ENCODE peak calls at places on chromosomes 2 and 18, in five cellular contexts. M is kidney epithelial cell, L is PC-3, Q is fibroblast of mammary gland, G is cardiac fibroblast. V is an unnamed sample.

GRCh38 chr2:33628031-33628430 is 28.9 kb upstream of the FAM98A start:
- DNase-seq in M (no peak), L (no peak), Q (no peak), G (no peak), V (no peak)

GRCh38 chr2:8676191-8676914 is 5.5 kb upstream of the ID2 start:
- DNase-seq in M (no peak), L (peak; percentile 53), Q (peak; percentile 86), G (peak; percentile 69), V (no peak)

GRCh38 chr2:28753043-28753683 is 1.5 kb downstream of the PPP1CB start:
- DNase-seq in M (peak; percentile 49), L (peak; percentile 87), Q (peak; percentile 79), G (peak; percentile 87), V (peak; percentile 47)

GRCh38 chr18:9711361-9712129 is 3.4 kb downstream of the RAB31 start:
- DNase-seq in M (no peak), L (no peak), Q (no peak), G (no peak), V (peak; percentile 66)

GRCh38 chr2:7728388-7728787 is 811.2 kb downstream of the RNF144A start:
- DNase-seq in M (no peak), L (no peak), Q (no peak), G (no peak), V (no peak)

GRCh38 chr2:86028763-86029381 is 76.8 kb downstream of the POLR1A start:
- DNase-seq in M (no peak), L (no peak), Q (peak; percentile 18), G (peak; percentile 63), V (no peak)

GRCh38 chr2:19979932-19980331 is 10.0 kb downstream of the WDR35 start:
- DNase-seq in M (no peak), L (no peak), Q (no peak), G (no peak), V (no peak)

GRCh38 chr2:200811336-200812121 is at the start of gene BZW1:
- DNase-seq in M (peak; percentile 68), L (peak; percentile 97), Q (peak; percentile 95), G (peak; percentile 98), V (peak; percentile 97)

DNA sequence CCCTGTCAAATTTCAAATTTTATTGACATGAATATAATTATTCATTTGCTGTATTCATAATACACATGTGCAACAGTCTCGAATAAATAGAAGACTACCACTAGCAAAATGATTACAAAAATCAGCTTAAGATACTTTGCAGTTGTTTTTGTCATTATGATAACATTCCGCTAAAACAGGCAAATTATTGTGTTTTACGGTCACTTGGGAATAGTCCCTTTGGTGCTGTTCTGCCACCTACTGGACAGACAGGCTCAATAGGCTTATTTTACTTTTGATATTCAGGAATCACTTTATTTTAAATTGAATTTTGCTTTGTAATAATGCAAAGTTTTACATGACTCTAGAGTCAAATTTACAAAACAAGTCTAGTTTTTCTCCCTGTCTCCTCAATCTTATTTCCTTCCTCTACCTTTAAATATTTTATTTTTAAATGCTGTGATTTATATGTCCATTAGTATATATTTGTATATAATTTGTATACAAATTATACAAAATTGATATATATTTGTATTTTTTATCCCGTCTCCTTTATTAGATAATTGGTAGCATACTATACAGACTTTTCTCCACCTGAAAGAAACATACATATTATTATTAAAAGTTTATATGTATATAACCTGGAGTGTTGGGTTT is 456.3 kb downstream of the DLGAP1 start:
- DNase-seq in M (no peak), L (peak; percentile 61), Q (peak; percentile 79), G (peak; percentile 83), V (no peak)
- TF ChIP-seq CTCF in M (peak; percentile 81), L (peak; percentile 89), Q (peak; percentile 91), G (peak; percentile 76), V (peak; percentile 64)

DNA sequence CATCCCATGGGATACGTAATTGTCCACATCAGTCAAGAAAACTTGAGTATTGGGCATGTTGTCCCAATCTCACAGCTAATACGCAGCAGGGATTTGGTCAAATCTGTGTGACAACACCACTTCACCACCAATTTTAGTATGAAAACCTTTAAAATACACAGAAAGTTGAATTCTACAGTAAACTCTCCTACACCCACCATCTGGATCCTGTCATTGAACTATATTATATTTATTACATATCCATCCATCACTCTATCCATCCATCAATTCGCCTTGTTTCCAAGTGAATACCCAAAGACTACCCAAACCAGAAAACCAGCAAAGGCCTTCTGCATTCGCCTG is 846 bp upstream of the FKBP7 start:
- DNase-seq in M (no peak), L (no peak), Q (no peak), G (no peak), V (no peak)
- TF ChIP-seq CTCF in M (no peak), L (no peak), Q (no peak), G (no peak), V (peak; percentile 37)

DNA sequence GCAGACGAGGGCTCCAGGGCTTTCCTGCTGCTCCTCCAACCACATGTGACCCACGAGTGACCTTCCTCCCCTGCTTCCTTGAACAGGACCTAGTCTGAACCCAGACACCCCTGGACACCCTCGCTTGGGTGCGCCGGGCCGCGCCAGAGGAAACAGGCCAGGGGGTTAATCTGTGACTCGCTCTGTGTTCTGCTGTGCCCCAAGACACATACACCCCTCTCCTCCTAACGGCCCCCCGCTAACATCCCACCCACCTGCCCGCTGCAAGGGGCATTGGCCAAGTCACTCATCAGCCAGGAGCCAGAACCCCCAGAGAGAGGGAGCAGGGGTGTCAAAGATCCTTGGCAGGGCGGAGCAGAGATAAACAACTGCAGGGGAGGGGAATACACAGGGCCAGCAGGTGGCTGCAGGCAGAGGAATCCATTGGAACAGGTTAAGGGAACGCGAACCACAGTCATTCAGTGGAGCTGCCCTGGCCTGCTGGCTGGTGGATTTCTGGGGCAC is 38.1 kb downstream of the TNS1 start:
- DNase-seq in M (no peak), L (no peak), Q (no peak), G (no peak), V (no peak)
- TF ChIP-seq CTCF in M (peak; percentile 22), L (no peak), Q (no peak), G (no peak), V (no peak)

GRCh38 chr2:173571887-173572680 is 217.4 kb downstream of the CDCA7 start:
- DNase-seq in M (no peak), L (no peak), Q (no peak), G (no peak), V (no peak)

GRCh38 chr2:173572848-173573247 is 218.2 kb downstream of the CDCA7 start:
- DNase-seq in M (no peak), L (no peak), Q (no peak), G (no peak), V (no peak)

GRCh38 chr2:173571021-173571821 is 216.5 kb downstream of the CDCA7 start:
- DNase-seq in M (no peak), L (peak; percentile 77), Q (peak; percentile 53), G (peak; percentile 59), V (no peak)

GRCh38 chr2:173568054-173568453 is 213.4 kb downstream of the CDCA7 start:
- DNase-seq in M (no peak), L (peak; percentile 56), Q (peak; percentile 29), G (peak; percentile 26), V (no peak)
- TF ChIP-seq CTCF in M (peak; percentile 50), L (peak; percentile 60), Q (peak; percentile 35), G (peak; percentile 30), V (no peak)

GRCh38 chr2:236348279-236348678 is 84.1 kb upstream of the ASB18 start:
- DNase-seq in M (no peak), L (no peak), Q (no peak), G (no peak), V (no peak)
- TF ChIP-seq CTCF in M (no peak), L (no peak), Q (no peak), G (no peak), V (no peak)

GRCh38 chr2:69159988-69160387 is 147.0 kb downstream of the ANTXR1 start:
- DNase-seq in M (no peak), L (no peak), Q (peak; percentile 13), G (no peak), V (no peak)
- TF ChIP-seq CTCF in M (no peak), L (no peak), Q (no peak), G (no peak), V (no peak)

V was measured in B cell.